ENCODE peak calls at places on chromosome 6, in nine cellular contexts. F is fibroblast of pulmonary artery, B is ovary, D is H1, Q is cardiac fibroblast, N is A549, K is epithelial cell of proximal tubule, T is fibroblast of lung, Z is spleen. S is an unnamed sample.

GRCh38 chr6:99092009-99092408 is 144.3 kb upstream of the FBXL4 start:
- DNase-seq in F (no peak), B (no peak), D (no peak), Q (no peak), N (no peak), K (no peak), T (no peak), Z (no peak), S (no peak)

GRCh38 chr6:47478233-47479155 is 905 bp downstream of the CD2AP start:
- DNase-seq in F (peak; percentile 32), B (no peak), D (peak; percentile 77), Q (peak; percentile 42), N (peak; percentile 21), K (no peak), T (peak; percentile 37), Z (no peak), S (peak; percentile 15)

GRCh38 chr6:81562169-81562568 is 190.3 kb downstream of the TENT5A start:
- DNase-seq in F (peak; percentile 73), B (no peak), D (no peak), Q (peak; percentile 74), N (peak; percentile 1), K (no peak), T (peak; percentile 68), Z (no peak), S (no peak)

GRCh38 chr6:15270402-15270801 is 24.5 kb downstream of the JARID2 start:
- DNase-seq in F (no peak), B (no peak), D (no peak), Q (no peak), N (no peak), K (no peak), T (no peak), Z (no peak), S (no peak)

GRCh38 chr6:91042656-91043055 is 455.8 kb upstream of the MAP3K7 start:
- DNase-seq in F (no peak), B (no peak), D (no peak), Q (no peak), N (no peak), K (peak; percentile 48), T (no peak), Z (no peak), S (no peak)

GRCh38 chr6:5866547-5867051 is 140.1 kb downstream of the NRN1 start:
- DNase-seq in F (peak; percentile 4), B (no peak), D (no peak), Q (peak; percentile 20), N (no peak), K (peak; percentile 31), T (peak; percentile 39), Z (no peak), S (no peak)

GRCh38 chr6:150759500-150759899 is 106.0 kb upstream of the MTHFD1L start:
- DNase-seq in F (no peak), B (no peak), D (no peak), Q (no peak), N (no peak), K (no peak), T (no peak), Z (no peak), S (no peak)

GRCh38 chr6:43809417-43810305 is 39.6 kb downstream of the VEGFA start:
- DNase-seq in F (peak; percentile 73), B (no peak), D (no peak), Q (peak; percentile 74), N (peak; percentile 28), K (no peak), T (peak; percentile 67), Z (no peak), S (no peak)

GRCh38 chr6:151118453-151119123 is 121.2 kb upstream of the AKAP12 start:
- DNase-seq in F (no peak), B (no peak), D (no peak), Q (no peak), N (no peak), K (no peak), T (no peak), Z (no peak), S (no peak)

GRCh38 chr6:136728033-136728939 is 64.0 kb downstream of the MAP3K5 start:
- DNase-seq in F (no peak), B (no peak), D (no peak), Q (no peak), N (no peak), K (no peak), T (peak; percentile 44), Z (no peak), S (no peak)

GRCh38 chr6:43940393-43941087 is 170.5 kb downstream of the VEGFA start:
- DNase-seq in F (no peak), B (peak; percentile 2), D (no peak), Q (no peak), N (no peak), K (no peak), T (no peak), Z (peak; percentile 49), S (no peak)

GRCh38 chr6:135667694-135668455 is 170.3 kb upstream of the AHI1 start:
- DNase-seq in F (peak; percentile 39), B (peak; percentile 12), D (no peak), Q (peak; percentile 36), N (peak; percentile 1), K (no peak), T (peak; percentile 79), Z (peak; percentile 58), S (no peak)

GRCh38 chr6:155186052-155186658 is 77.7 kb upstream of the CLDN20 start:
- DNase-seq in F (no peak), B (no peak), D (no peak), Q (peak; percentile 32), N (no peak), K (no peak), T (no peak), Z (no peak), S (no peak)

GRCh38 chr6:167811040-167811439 is 15.7 kb upstream of the AFDN start:
- DNase-seq in F (no peak), B (no peak), D (peak; percentile 19), Q (no peak), N (no peak), K (no peak), T (no peak), Z (no peak), S (no peak)

DNA sequence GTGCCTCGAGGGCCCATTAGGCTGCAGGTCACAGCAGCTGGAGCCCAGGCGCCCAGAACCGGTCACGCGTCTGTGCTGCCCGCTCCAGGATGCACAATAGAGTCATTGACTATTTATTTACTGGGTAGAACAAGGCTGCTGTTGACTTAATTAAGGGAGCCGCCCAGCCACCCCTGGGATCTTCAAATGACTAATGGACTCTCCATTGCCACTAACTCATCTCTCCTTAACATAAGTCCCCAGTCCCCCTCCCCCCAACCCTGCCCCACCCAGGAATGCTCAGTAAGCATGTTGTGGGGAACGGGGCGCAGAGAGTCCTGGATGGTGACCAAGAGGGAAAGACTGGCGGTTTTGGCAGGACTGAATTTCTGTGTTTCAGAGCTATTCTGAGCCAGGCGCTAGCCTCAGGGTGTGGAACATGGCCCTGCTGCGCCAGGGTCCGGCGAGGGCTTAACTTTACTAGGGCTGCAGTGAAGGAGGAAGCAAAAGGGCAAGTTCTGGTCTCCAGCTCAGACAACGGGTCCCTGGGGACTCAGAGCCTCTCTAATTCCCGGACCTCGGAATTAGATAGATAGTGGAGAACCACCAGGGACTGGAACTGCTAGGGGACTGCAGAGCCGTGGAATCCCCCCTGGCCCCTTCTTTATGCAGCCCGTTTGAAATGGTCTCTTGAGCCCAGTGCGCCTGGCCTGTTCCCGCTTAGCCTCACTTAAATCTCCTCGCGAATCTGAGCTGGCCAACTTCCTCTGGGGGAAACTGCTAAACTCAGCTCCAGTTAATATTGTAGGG is 1.5 kb upstream of the GRIK2 start:
- DNase-seq in F (no peak), B (no peak), D (peak; percentile 54), Q (no peak), N (no peak), K (no peak), T (no peak), Z (no peak), S (no peak)
- H3K4me3 ChIP-seq in F (no peak overlapping the region), B (no peak overlapping the region), D (peak overlapping the region; percentile 69), Q (no peak overlapping the region), N (no peak overlapping the region), K (no peak overlapping the region), T (no peak overlapping the region), Z (no peak overlapping the region), S (no peak overlapping the region)

GRCh38 chr6:4772750-4773149 is 3.5 kb upstream of the CDYL start:
- DNase-seq in F (no peak), B (no peak), D (no peak), Q (no peak), N (no peak), K (no peak), T (no peak), Z (no peak), S (no peak)

GRCh38 chr6:4775591-4776492 is at the start of gene CDYL:
- DNase-seq in F (peak; percentile 91), B (peak; percentile 84), D (peak; percentile 86), Q (peak; percentile 86), N (peak; percentile 55), K (no peak), T (peak; percentile 89), Z (peak; percentile 97), S (peak; percentile 82)

GRCh38 chr6:4776493-4776966 is 326 bp downstream of the CDYL start:
- DNase-seq in F (no peak), B (peak; percentile 31), D (no peak), Q (no peak), N (no peak), K (no peak), T (no peak), Z (no peak), S (no peak)

GRCh38 chr6:4774715-4775590 is 1.3 kb upstream of the CDYL start:
- DNase-seq in F (no peak), B (no peak), D (peak; percentile 73), Q (no peak), N (no peak), K (no peak), T (no peak), Z (no peak), S (no peak)

GRCh38 chr6:4774296-4774695 is 1.9 kb upstream of the CDYL start:
- DNase-seq in F (no peak), B (no peak), D (no peak), Q (no peak), N (no peak), K (no peak), T (no peak), Z (no peak), S (no peak)
- H3K4me3 ChIP-seq in F (no peak overlapping the region), B (no peak overlapping the region), D (peak overlapping the region; percentile 88), Q (no peak overlapping the region), N (no peak overlapping the region), K (no peak overlapping the region), T (no peak overlapping the region), Z (peak overlapping the region; percentile 81), S (no peak overlapping the region)

GRCh38 chr6:75280131-75280855 is 4.3 kb downstream of the TMEM30A start:
- DNase-seq in F (no peak), B (no peak), D (no peak), Q (no peak), N (no peak), K (no peak), T (peak; percentile 33), Z (no peak), S (no peak)
- H3K4me3 ChIP-seq in F (peak overlapping the region; percentile 5), B (no peak overlapping the region), D (no peak overlapping the region), Q (no peak overlapping the region), N (peak overlapping the region; percentile 97), K (peak overlapping the region; percentile 77), T (peak overlapping the region; percentile 15), Z (no peak overlapping the region), S (no peak overlapping the region)

DNA sequence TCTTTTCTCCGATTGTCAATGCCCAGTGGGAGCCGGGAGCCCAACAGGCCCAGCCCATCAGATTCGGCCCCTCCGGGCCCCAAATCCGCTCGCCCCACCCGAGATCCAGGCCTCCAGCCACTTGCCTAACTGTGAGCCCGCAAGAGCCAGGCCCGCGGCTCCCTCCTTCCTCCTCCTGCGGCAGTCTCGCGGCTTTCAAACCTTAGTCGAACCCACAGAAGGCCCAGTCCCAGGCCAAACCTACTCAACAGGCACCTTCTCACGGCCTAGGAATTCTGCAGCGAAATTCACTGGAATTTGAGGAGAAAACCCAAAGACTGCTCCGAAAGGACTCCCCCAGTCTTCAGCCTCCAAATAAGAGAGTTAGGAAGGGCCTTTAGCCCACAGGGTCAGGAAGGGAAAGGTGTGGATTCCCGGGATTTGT is 2.8 kb upstream of the TFAP2A start:
- DNase-seq in F (no peak), B (no peak), D (no peak), Q (no peak), N (no peak), K (no peak), T (no peak), Z (no peak), S (no peak)
- H3K4me3 ChIP-seq in F (no peak overlapping the region), B (no peak overlapping the region), D (no peak overlapping the region), Q (no peak overlapping the region), N (no peak overlapping the region), K (no peak overlapping the region), T (no peak overlapping the region), Z (no peak overlapping the region), S (no peak overlapping the region)

S was measured in Jurkat, Clone E6-1.